ENCODE peak calls at places on chromosomes 4 and X, in five cellular contexts. Y is midbrain, H is mammary epithelial cell, G is Calu3, E is T-helper 9 cell. N is an unnamed sample.

GRCh38 chrX:123860506-123860840 is 620 bp downstream of the XIAP start:
- DNase-seq in Y (peak), H (no peak), G (no peak), E (peak), N (peak)

GRCh38 chr4:104967034-104967401 is 179.7 kb upstream of the TET2 start:
- DNase-seq in Y (no peak), H (peak), G (peak), E (no peak), N (peak)

GRCh38 chr4:128393111-128393704 is 105.6 kb upstream of the PGRMC2 start:
- DNase-seq in Y (no peak), H (no peak), G (no peak), E (no peak), N (no peak)

GRCh38 chrX:5113128-5113527 is 1115.5 kb downstream of the NLGN4X start:
- DNase-seq in Y (no peak), H (peak), G (peak), E (no peak), N (no peak)

GRCh38 chrX:103012945-103013344 is 51.0 kb downstream of the BEX1 start:
- DNase-seq in Y (no peak), H (peak), G (no peak), E (no peak), N (no peak)

GRCh38 chrX:49179358-49179757 is 6.8 kb downstream of the PRICKLE3 start:
- DNase-seq in Y (no peak), H (no peak), G (no peak), E (no peak), N (no peak)

GRCh38 chr4:151833174-151833573 is 72.4 kb upstream of the GATB start:
- DNase-seq in Y (no peak), H (no peak), G (no peak), E (no peak), N (no peak)

GRCh38 chr4:16259531-16260246 is 33.4 kb upstream of the TAPT1 start:
- DNase-seq in Y (no peak), H (no peak), G (no peak), E (no peak), N (no peak)

GRCh38 chr4:184994010-184994622 is 24.2 kb upstream of the HELT start:
- DNase-seq in Y (no peak), H (no peak), G (no peak), E (no peak), N (no peak)

GRCh38 chr4:86512631-86513030 is 81.5 kb upstream of the PTPN13 start:
- DNase-seq in Y (no peak), H (peak), G (no peak), E (no peak), N (no peak)